ENCODE peak calls at places on chromosomes 7 and 10, in eight cellular contexts. I is amniotic stem cell, H is NCI-H748 treated with DMSO at 0.1 percent for 48 hours, Y is Calu3, O is left kidney, U is astrocyte of the cerebellum, D is sciatic nerve, Z is ELR. S is an unnamed sample.

GRCh38 chr10:124249812-124250432 is 156.5 kb upstream of the CHST15 start:
- DNase-seq in I (no peak), H (no peak), Y (no peak), O (no peak), U (no peak), D (no peak), Z (peak; percentile 14), S (no peak)

GRCh38 chr10:25565570-25565969 is 368.5 kb upstream of the MYO3A start:
- DNase-seq in I (no peak), H (no peak), Y (no peak), O (no peak), U (no peak), D (no peak), Z (no peak), S (no peak)

GRCh38 chr10:30583778-30584415 is 45.7 kb downstream of the LYZL2 start:
- DNase-seq in I (no peak), H (no peak), Y (peak; percentile 81), O (peak; percentile 89), U (peak; percentile 65), D (peak; percentile 72), Z (peak; percentile 68), S (peak; percentile 3)

GRCh38 chr7:107128748-107129147 is 40.1 kb upstream of the HBP1 start:
- DNase-seq in I (no peak), H (no peak), Y (no peak), O (no peak), U (no peak), D (no peak), Z (no peak), S (no peak)

GRCh38 chr7:131196808-131197207 is 130.9 kb upstream of the MKLN1 start:
- DNase-seq in I (no peak), H (peak; percentile 79), Y (no peak), O (peak; percentile 84), U (no peak), D (no peak), Z (peak; percentile 14), S (no peak)

GRCh38 chr7:17444151-17444550 is 145.7 kb downstream of the AHR start:
- DNase-seq in I (no peak), H (no peak), Y (no peak), O (no peak), U (no peak), D (no peak), Z (no peak), S (no peak)

GRCh38 chr10:116522803-116523381 is 22.8 kb upstream of the PNLIP start:
- DNase-seq in I (no peak), H (no peak), Y (no peak), O (no peak), U (no peak), D (no peak), Z (no peak), S (no peak)

GRCh38 chr7:38584443-38585210 is 46.5 kb downstream of the AMPH start:
- DNase-seq in I (peak; percentile 16), H (no peak), Y (no peak), O (no peak), U (peak; percentile 84), D (no peak), Z (peak; percentile 7), S (peak; percentile 3)

GRCh38 chr7:132475669-132476116 is 100.6 kb downstream of the PLXNA4 start:
- DNase-seq in I (no peak), H (no peak), Y (no peak), O (peak; percentile 60), U (no peak), D (no peak), Z (no peak), S (no peak)

GRCh38 chr7:101410743-101411476 is 48.2 kb downstream of the COL26A1 start:
- DNase-seq in I (no peak), H (no peak), Y (peak; percentile 9), O (peak; percentile 93), U (no peak), D (no peak), Z (peak; percentile 43), S (no peak)

GRCh38 chr10:58920655-58921003 is 255.8 kb upstream of the PHYHIPL start:
- DNase-seq in I (no peak), H (no peak), Y (no peak), O (no peak), U (no peak), D (no peak), Z (peak; percentile 60), S (no peak)

GRCh38 chr7:140674356-140674800 is 1.6 kb downstream of the ADCK2 start:
- DNase-seq in I (no peak), H (no peak), Y (no peak), O (no peak), U (no peak), D (peak; percentile 47), Z (no peak), S (no peak)

GRCh38 chr7:133688483-133689239 is 435.8 kb downstream of the EXOC4 start:
- DNase-seq in I (no peak), H (no peak), Y (no peak), O (peak; percentile 17), U (no peak), D (no peak), Z (peak; percentile 13), S (no peak)

GRCh38 chr10:86951184-86951761 is 6.1 kb downstream of the MMRN2 start:
- DNase-seq in I (no peak), H (no peak), Y (no peak), O (no peak), U (no peak), D (no peak), Z (no peak), S (no peak)

GRCh38 chr7:12706900-12707536 is 19.6 kb downstream of the ARL4A start:
- DNase-seq in I (no peak), H (peak; percentile 91), Y (no peak), O (peak; percentile 66), U (no peak), D (no peak), Z (peak; percentile 68), S (no peak)

GRCh38 chr10:129971381-129972144 is 7.5 kb upstream of the EBF3 start:
- DNase-seq in I (no peak), H (peak; percentile 30), Y (peak; percentile 10), O (peak; percentile 88), U (no peak), D (peak; percentile 79), Z (peak; percentile 67), S (no peak)

GRCh38 chr10:48477181-48477580 is 127.7 kb downstream of the ARHGAP22 start:
- DNase-seq in I (no peak), H (no peak), Y (no peak), O (no peak), U (no peak), D (no peak), Z (no peak), S (no peak)

GRCh38 chr7:122306320-122307227 is 2.0 kb upstream of the FEZF1 start:
- DNase-seq in I (no peak), H (no peak), Y (no peak), O (peak; percentile 36), U (no peak), D (no peak), Z (no peak), S (no peak)

GRCh38 chr10:79380125-79380917 is 33.1 kb downstream of the PPIF start:
- DNase-seq in I (no peak), H (no peak), Y (no peak), O (no peak), U (no peak), D (peak; percentile 64), Z (peak; percentile 64), S (no peak)

GRCh38 chr10:91511549-91512330 is 101.6 kb downstream of the HECTD2 start:
- DNase-seq in I (peak; percentile 37), H (no peak), Y (no peak), O (no peak), U (peak; percentile 23), D (no peak), Z (peak; percentile 87), S (peak; percentile 45)

GRCh38 chr7:66183700-66184099 is 21.4 kb upstream of the TPST1 start:
- DNase-seq in I (peak; percentile 84), H (no peak), Y (no peak), O (peak; percentile 22), U (no peak), D (no peak), Z (peak; percentile 79), S (no peak)

GRCh38 chr10:80465839-80466590 is 11.9 kb downstream of the TSPAN14 start:
- DNase-seq in I (no peak), H (no peak), Y (no peak), O (no peak), U (no peak), D (no peak), Z (peak; percentile 50), S (no peak)

GRCh38 chr10:18290651-18291313 is 150.6 kb downstream of the CACNB2 start:
- DNase-seq in I (no peak), H (peak; percentile 66), Y (no peak), O (no peak), U (no peak), D (no peak), Z (no peak), S (no peak)

GRCh38 chr7:77538186-77538907 is 1.3 kb downstream of the PTPN12 start:
- DNase-seq in I (peak; percentile 88), H (peak; percentile 58), Y (peak; percentile 71), O (peak; percentile 92), U (peak; percentile 86), D (peak; percentile 91), Z (peak; percentile 98), S (peak; percentile 87)

GRCh38 chr10:61621538-61622150 is 41.1 kb upstream of the CABCOCO1 start:
- DNase-seq in I (no peak), H (peak; percentile 75), Y (no peak), O (peak; percentile 55), U (no peak), D (no peak), Z (no peak), S (no peak)

GRCh38 chr7:92763636-92764423 is 72.5 kb downstream of the CDK6 start:
- DNase-seq in I (no peak), H (peak; percentile 83), Y (peak; percentile 66), O (peak; percentile 72), U (no peak), D (no peak), Z (peak; percentile 90), S (peak; percentile 75)